ENCODE peak calls at places on chromosomes 16 and 17, in four cellular contexts. J is HFF-Myc; L is stimulated activated CD4-positive, alpha-beta T cell treated with anti-CD3 and anti-CD28 coated beads, TNF-alpha, amount 100 ng/mL, for 24 hours; H is activated CD4-positive, alpha-beta T cell treated with anti-CD3 and anti-CD28 coated beads, Interleukin-2, amount 10 ng/mL, durations not matched to agents 7 days and 5 days. T is an unnamed sample.

GRCh38 chr17:59406278-59406677 is 74.8 kb downstream of the YPEL2 start:
- DNase-seq in J (no peak), L (no peak), H (no peak), T (no peak)

GRCh38 chr16:67445913-67446907 is 15.3 kb downstream of the HSD11B2 start:
- DNase-seq in J (no peak), L (no peak), H (no peak), T (no peak)

GRCh38 chr16:78570409-78571141 is 471.1 kb downstream of the WWOX start:
- DNase-seq in J (no peak), L (no peak), H (no peak), T (no peak)

GRCh38 chr17:1070411-1070810 is 73.5 kb downstream of the TIMM22 start:
- DNase-seq in J (no peak), L (no peak), H (no peak), T (no peak)

GRCh38 chr17:72386619-72387237 is 265.9 kb downstream of the SOX9 start:
- DNase-seq in J (no peak), L (no peak), H (no peak), T (no peak)

GRCh38 chr17:63699638-63700527 is at the start of gene LIMD2:
- DNase-seq in J (no peak), L (no peak), H (peak), T (peak)

GRCh38 chr16:57590654-57591085 is 37.8 kb upstream of the ADGRG1 start:
- DNase-seq in J (no peak), L (no peak), H (no peak), T (no peak)

GRCh38 chr17:61420745-61421398 is 21.2 kb downstream of the TBX2 start:
- DNase-seq in J (no peak), L (no peak), H (no peak), T (no peak)

GRCh38 chr17:17787568-17787967 is 49.2 kb downstream of the SREBF1 start:
- DNase-seq in J (no peak), L (no peak), H (no peak), T (no peak)

GRCh38 chr16:70746040-70746707 is 54.8 kb downstream of the VAC14 start:
- DNase-seq in J (peak), L (no peak), H (no peak), T (no peak)

GRCh38 chr17:39529455-39529854 is 68.2 kb downstream of the CDK12 start:
- DNase-seq in J (no peak), L (no peak), H (no peak), T (no peak)

GRCh38 chr16:68113059-68113757 is 28.0 kb downstream of the NFATC3 start:
- DNase-seq in J (no peak), L (no peak), H (no peak), T (no peak)

GRCh38 chr17:41737680-41738023 is 3.2 kb upstream of the HAP1 start:
- DNase-seq in J (no peak), L (no peak), H (no peak), T (no peak)

GRCh38 chr16:53055603-53056527 is 1.1 kb downstream of the CHD9 start:
- DNase-seq in J (no peak), L (no peak), H (peak), T (peak)